ENCODE peak calls at places on chromosomes 7 and 10, in nine cellular contexts. O is natural killer cell, C is A549, S is tibial nerve, W is astrocyte of the spinal cord, B is mesothelial cell of epicardium, A is cardiac muscle cell, Y is AG09309, H is bronchial epithelial cell. R is an unnamed sample.

GRCh38 chr10:30691601-30692015 is 62.1 kb upstream of the LYZL2 start:
- DNase-seq in O (no peak), C (no peak), S (no peak), W (peak; percentile 32), B (no peak), A (no peak), Y (peak; percentile 86), H (no peak), R (no peak)

GRCh38 chr7:30471205-30471604 is 7.4 kb downstream of the NOD1 start:
- DNase-seq in O (no peak), C (no peak), S (no peak), W (no peak), B (no peak), A (no peak), Y (no peak), H (no peak), R (no peak)

GRCh38 chr7:17983238-17984088 is 43.2 kb upstream of the SNX13 start:
- DNase-seq in O (no peak), C (no peak), S (no peak), W (no peak), B (no peak), A (no peak), Y (no peak), H (no peak), R (no peak)

GRCh38 chr7:99374121-99375064 is at the start of gene ARPC1B:
- DNase-seq in O (peak; percentile 72), C (peak; percentile 78), S (peak; percentile 67), W (peak; percentile 67), B (no peak), A (peak; percentile 83), Y (no peak), H (peak; percentile 62), R (peak; percentile 49)

GRCh38 chr7:116030626-116031276 is at the start of gene TFEC:
- DNase-seq in O (no peak), C (peak; percentile 16), S (no peak), W (peak; percentile 22), B (no peak), A (no peak), Y (no peak), H (peak; percentile 68), R (no peak)

GRCh38 chr7:75856562-75856961 is 22.3 kb upstream of the RHBDD2 start:
- DNase-seq in O (no peak), C (no peak), S (no peak), W (no peak), B (no peak), A (no peak), Y (no peak), H (no peak), R (no peak)

GRCh38 chr7:112160130-112160770 is 45.9 kb downstream of the DOCK4 start:
- DNase-seq in O (no peak), C (peak; percentile 44), S (no peak), W (peak; percentile 52), B (no peak), A (no peak), Y (no peak), H (peak; percentile 63), R (no peak)

GRCh38 chr10:11551915-11552602 is 59.4 kb downstream of the USP6NL start:
- DNase-seq in O (no peak), C (peak; percentile 44), S (no peak), W (peak; percentile 93), B (no peak), A (no peak), Y (peak; percentile 77), H (peak; percentile 99), R (no peak)

GRCh38 chr7:114856625-114857024 is 65.3 kb upstream of the MDFIC start:
- DNase-seq in O (no peak), C (peak; percentile 11), S (no peak), W (no peak), B (no peak), A (no peak), Y (no peak), H (peak; percentile 49), R (no peak)

DNA sequence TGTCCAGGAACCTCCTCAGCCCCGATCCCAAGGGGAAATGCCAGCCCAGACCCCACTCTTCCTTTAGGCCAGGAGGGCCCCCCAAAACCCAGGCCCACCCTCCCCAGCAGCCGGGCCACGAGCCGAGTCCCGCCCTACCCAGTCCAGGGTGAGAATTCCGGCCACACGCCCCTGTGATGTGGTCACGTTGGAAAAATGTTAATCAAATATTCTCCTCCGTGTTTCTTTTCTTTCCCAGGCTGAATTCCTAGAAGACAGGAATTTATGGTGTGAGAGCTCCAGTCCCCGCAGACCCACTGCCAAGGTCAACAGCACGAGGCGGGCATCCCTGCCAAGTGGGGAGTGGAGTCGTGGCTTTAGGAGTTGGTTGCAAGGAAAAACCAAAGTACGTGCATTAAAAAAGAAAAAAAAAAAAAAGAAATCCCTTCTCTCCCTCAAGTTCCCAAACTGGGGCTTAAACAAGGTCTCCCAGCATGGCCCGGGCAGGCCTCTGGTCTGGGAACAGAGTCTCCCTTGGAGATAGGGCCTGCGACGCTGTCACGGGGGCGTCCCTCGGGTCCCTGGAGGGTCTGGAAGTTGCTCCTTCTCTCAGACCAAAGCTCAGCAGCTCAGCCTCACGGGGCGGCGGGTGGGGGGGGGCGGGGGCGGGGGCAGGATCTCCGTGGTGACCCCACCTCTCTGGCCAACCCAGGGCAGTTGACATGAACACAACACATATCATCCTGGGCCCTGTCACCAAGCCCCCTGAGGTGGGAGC is 28.1 kb upstream of the ELN start:
- DNase-seq in O (no peak), C (no peak), S (peak; percentile 61), W (peak; percentile 84), B (no peak), A (no peak), Y (peak; percentile 83), H (no peak), R (no peak)
- TF ChIP-seq CTCF in O (no peak), C (no peak), S (no peak), W (no peak), B (no peak), A (no peak), Y (no peak), H (no peak), R (no peak)

GRCh38 chr10:4512557-4513286 is 313.3 kb upstream of the AKR1E2 start:
- DNase-seq in O (no peak), C (peak; percentile 75), S (no peak), W (peak; percentile 73), B (no peak), A (peak; percentile 76), Y (peak; percentile 17), H (peak; percentile 76), R (no peak)
- TF ChIP-seq CTCF in O (no peak), C (peak; percentile 78), S (peak; percentile 23), W (peak; percentile 65), B (no peak), A (peak; percentile 75), Y (peak; percentile 71), H (peak; percentile 72), R (peak; percentile 26)

DNA sequence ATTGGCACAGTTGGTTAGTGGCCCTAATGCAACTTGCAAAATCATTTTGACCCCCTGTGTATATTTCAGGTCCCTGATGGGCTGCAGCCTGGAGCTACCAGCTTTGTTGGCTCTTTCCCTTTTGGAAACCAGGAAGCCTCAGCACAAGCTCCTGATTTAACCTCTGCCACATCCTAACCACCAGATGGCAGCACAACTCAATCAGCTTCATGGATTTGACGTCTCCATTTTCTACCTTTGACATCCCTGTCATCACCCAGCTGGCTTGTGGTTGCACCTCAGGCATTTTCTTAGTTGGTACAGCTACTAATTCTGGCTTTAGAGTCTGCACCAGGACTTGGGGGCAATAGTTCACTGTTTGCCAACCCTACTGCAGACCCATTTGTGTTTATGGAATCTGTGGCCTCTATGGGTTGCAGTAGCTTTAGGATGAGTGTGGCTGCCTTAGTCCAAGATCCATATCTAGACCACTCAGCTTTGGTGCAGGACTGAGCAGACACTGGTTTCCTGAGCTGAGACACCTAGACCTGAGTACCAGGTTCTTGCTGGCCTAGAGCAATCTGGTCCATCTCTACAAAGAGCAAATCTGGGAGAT is 456.2 kb downstream of the REEP3 start:
- DNase-seq in O (no peak), C (peak; percentile 60), S (no peak), W (peak; percentile 9), B (no peak), A (peak; percentile 60), Y (no peak), H (peak; percentile 43), R (peak; percentile 29)
- TF ChIP-seq CTCF in O (no peak), C (peak; percentile 46), S (peak; percentile 42), W (peak; percentile 58), B (peak; percentile 33), A (peak; percentile 70), Y (peak; percentile 59), H (peak; percentile 74), R (peak; percentile 74)

DNA sequence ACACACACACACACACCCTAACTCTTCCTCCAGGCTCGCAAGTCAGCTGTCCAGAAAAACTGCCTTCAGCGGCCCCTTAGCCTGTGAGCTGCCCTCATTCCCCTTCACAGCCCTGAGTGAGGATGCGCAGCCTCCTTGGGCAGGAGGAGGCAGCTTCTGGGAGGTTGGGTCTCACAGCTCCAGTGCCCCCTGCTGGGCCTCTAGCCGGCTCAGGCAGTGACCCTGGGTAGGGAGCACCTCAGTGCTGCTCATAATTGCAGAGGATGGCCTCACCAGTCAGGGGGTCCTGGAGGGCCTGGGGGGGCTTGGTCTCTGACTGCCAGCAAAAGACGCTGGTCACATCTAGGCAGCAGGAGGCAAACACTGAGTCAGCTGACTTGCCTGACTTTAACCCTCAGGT is 43.7 kb downstream of the ZNF273 start:
- DNase-seq in O (no peak), C (no peak), S (no peak), W (no peak), B (no peak), A (no peak), Y (no peak), H (no peak), R (no peak)
- TF ChIP-seq CTCF in O (no peak), C (no peak), S (no peak), W (no peak), B (no peak), A (peak; percentile 38), Y (peak; percentile 26), H (peak; percentile 36), R (peak; percentile 44)

DNA sequence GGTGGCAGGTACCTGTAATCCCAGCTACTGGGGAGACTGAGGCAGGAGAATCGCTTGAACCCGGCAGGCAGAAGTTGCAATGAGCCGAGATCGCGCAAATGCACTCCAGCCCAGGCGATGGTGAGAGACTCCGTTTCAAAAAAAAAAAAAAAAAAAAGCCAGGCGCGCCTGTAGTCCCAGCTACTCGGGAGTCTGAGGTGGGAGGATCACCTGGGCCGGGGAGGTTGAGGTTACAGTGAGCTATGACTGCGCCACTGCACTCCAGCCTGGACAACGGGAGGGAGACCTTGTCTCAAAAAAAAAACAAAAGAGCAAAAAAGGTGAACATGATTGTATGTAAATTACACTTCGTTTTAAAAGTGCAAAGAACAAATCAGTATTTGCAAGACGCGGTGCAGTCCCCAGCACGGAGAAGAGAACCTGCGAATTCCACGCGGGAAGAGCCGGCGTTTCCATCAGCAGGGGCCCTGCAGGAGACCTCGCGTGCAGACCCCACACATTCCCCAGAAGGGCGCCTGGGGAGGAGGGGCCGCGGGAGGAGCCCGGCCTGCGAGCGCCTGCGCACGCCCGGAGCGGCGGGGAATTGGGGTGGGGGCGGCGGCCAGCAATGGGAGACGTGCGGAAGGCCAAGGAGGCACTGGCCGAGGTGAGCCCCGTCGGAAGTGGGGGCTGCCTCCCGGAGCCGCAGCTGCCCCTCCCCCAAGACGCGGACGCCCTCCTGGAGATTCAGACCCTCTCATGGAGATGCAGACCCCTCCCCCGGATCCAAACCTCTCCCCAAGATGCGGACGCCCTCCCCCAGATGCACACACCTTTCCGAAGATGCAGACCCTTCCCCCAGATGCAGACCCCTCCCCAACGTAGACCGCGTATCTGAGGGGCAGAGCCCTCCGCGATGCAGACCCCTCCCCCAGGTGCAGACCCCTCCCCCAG is 16.7 kb upstream of the SUN1 start:
- DNase-seq in O (no peak), C (peak; percentile 48), S (no peak), W (no peak), B (peak; percentile 66), A (peak; percentile 90), Y (no peak), H (no peak), R (peak; percentile 81)
- TF ChIP-seq CTCF in O (no peak), C (no peak), S (no peak), W (no peak), B (no peak), A (no peak), Y (no peak), H (no peak), R (no peak)

R was measured in progenitor cell of endocrine pancreas.